ENCODE peak calls at places on chromosomes 12 and 14, in eight cellular contexts. O is stimulated activated CD4-positive, alpha-beta T cell treated with anti-CD3 and anti-CD28 coated beads, Interleukin-2, amount 100 ng/mL, for 48 hours; N is activated naive CD4-positive, alpha-beta T cell treated with anti-CD3 and anti-CD28 coated beads for 36 hours; Z is dorsolateral prefrontal cortex; S is iPS-NIHi11; J is breast epithelium; V is activated T-cell treated with anti-CD3 and anti-CD28 coated beads, Interleukin-2, amount 50 U/mL, for 72 hours; K is adrenal gland. C is an unnamed sample.

GRCh38 chr14:104751539-104752337 is 1.2 kb upstream of the SIVA1 start:
- DNase-seq in O (no peak), N (no peak), Z (no peak), S (no peak), J (no peak), V (no peak), K (no peak), C (no peak)

GRCh38 chr12:121513464-121514183 is 67.2 kb downstream of the KDM2B start:
- DNase-seq in O (no peak), N (no peak), Z (no peak), S (peak), J (no peak), V (no peak), K (peak), C (no peak)

GRCh38 chr12:124622326-124622725 is 54.9 kb upstream of the NCOR2 start:
- DNase-seq in O (no peak), N (no peak), Z (no peak), S (no peak), J (no peak), V (no peak), K (no peak), C (no peak)

GRCh38 chr12:69991683-69992297 is 166.8 kb downstream of the MYRFL start:
- DNase-seq in O (no peak), N (no peak), Z (no peak), S (no peak), J (no peak), V (no peak), K (no peak), C (no peak)

GRCh38 chr12:102954143-102954542 is 3.3 kb upstream of the ASCL1 start:
- DNase-seq in O (no peak), N (peak), Z (no peak), S (no peak), J (no peak), V (peak), K (no peak), C (no peak)

GRCh38 chr12:58248599-58248998 is 307.2 kb downstream of the ATP23 start:
- DNase-seq in O (no peak), N (no peak), Z (no peak), S (no peak), J (no peak), V (no peak), K (no peak), C (no peak)

GRCh38 chr14:54549862-54550261 is 17.1 kb upstream of the SAMD4A start:
- DNase-seq in O (no peak), N (no peak), Z (no peak), S (peak), J (no peak), V (no peak), K (no peak), C (no peak)

GRCh38 chr14:44866322-44866721 is 95.4 kb downstream of the KLHL28 start:
- DNase-seq in O (no peak), N (no peak), Z (no peak), S (no peak), J (no peak), V (no peak), K (no peak), C (no peak)

GRCh38 chr12:47811581-47812484 is 7.9 kb downstream of the HDAC7 start:
- DNase-seq in O (no peak), N (no peak), Z (no peak), S (no peak), J (no peak), V (no peak), K (peak), C (peak)

GRCh38 chr12:76872415-76872814 is 6.4 kb downstream of the CSRP2 start:
- DNase-seq in O (no peak), N (no peak), Z (no peak), S (peak), J (no peak), V (no peak), K (no peak), C (no peak)

GRCh38 chr12:107337354-107338095 is 244.2 kb upstream of the CRY1 start:
- DNase-seq in O (no peak), N (peak), Z (no peak), S (no peak), J (no peak), V (peak), K (no peak), C (peak)

GRCh38 chr12:103780992-103781391 is 60.0 kb downstream of the NT5DC3 start:
- DNase-seq in O (no peak), N (no peak), Z (no peak), S (no peak), J (no peak), V (no peak), K (no peak), C (no peak)

C was measured in fibroblast of pulmonary artery.